ENCODE peak calls at places on chromosomes 13 and 19, in eight cellular contexts. W is IMR-90, V is neural crest cell, U is MM.1S, B is upper lobe of left lung, E is CD14-positive monocyte, R is retinal pigment epithelial cell, M is cardiac muscle cell. D is an unnamed sample.
A peak's percentile ranks its signal among the peaks of the same experiment; 100 is the strongest.

GRCh38 chr19:2242092-2242537 is 5.5 kb downstream of the SF3A2 start:
- DNase-seq in W (no peak), V (no peak), U (no peak), B (no peak), E (no peak), R (no peak), M (no peak), D (no peak)

GRCh38 chr13:94205896-94206295 is 273.6 kb downstream of the DCT start:
- DNase-seq in W (no peak), V (no peak), U (no peak), B (no peak), E (no peak), R (no peak), M (no peak), D (no peak)

GRCh38 chr13:43009506-43009905 is 13.9 kb upstream of the DNAJC15 start:
- DNase-seq in W (peak; percentile 60), V (no peak), U (no peak), B (no peak), E (no peak), R (no peak), M (no peak), D (no peak)

GRCh38 chr13:48570225-48570828 is 37.4 kb upstream of the RCBTB2 start:
- DNase-seq in W (no peak), V (no peak), U (no peak), B (no peak), E (peak; percentile 68), R (no peak), M (no peak), D (no peak)

GRCh38 chr13:78623132-78623531 is 19.8 kb upstream of the POU4F1 start:
- DNase-seq in W (no peak), V (no peak), U (no peak), B (no peak), E (no peak), R (no peak), M (no peak), D (no peak)

GRCh38 chr19:16525751-16526481 is 16.3 kb downstream of the CHERP start:
- DNase-seq in W (no peak), V (no peak), U (no peak), B (peak; percentile 75), E (no peak), R (no peak), M (no peak), D (no peak)

GRCh38 chr13:40401911-40402776 is 264.3 kb downstream of the FOXO1 start:
- DNase-seq in W (peak; percentile 92), V (no peak), U (no peak), B (no peak), E (peak; percentile 100), R (peak; percentile 80), M (no peak), D (no peak)

GRCh38 chr19:5454743-5455142 is 474 bp upstream of the ZNRF4 start:
- DNase-seq in W (no peak), V (no peak), U (no peak), B (no peak), E (no peak), R (no peak), M (no peak), D (no peak)

GRCh38 chr19:3266092-3266693 is 41.7 kb downstream of the CELF5 start:
- DNase-seq in W (no peak), V (no peak), U (no peak), B (no peak), E (no peak), R (no peak), M (no peak), D (no peak)

GRCh38 chr19:6752257-6753177 is 13.0 kb downstream of the TRIP10 start:
- DNase-seq in W (no peak), V (no peak), U (no peak), B (peak; percentile 84), E (no peak), R (no peak), M (peak; percentile 48), D (peak; percentile 32)

GRCh38 chr13:111846396-111847174 is 220.4 kb upstream of the SOX1 start:
- DNase-seq in W (no peak), V (no peak), U (no peak), B (no peak), E (no peak), R (no peak), M (no peak), D (no peak)

GRCh38 chr19:5534787-5535586 is 32.8 kb downstream of the TINCR start:
- DNase-seq in W (peak; percentile 12), V (peak; percentile 52), U (no peak), B (no peak), E (no peak), R (no peak), M (no peak), D (peak; percentile 61)

GRCh38 chr13:45799451-45799850 is 52.1 kb downstream of the SIAH3 start:
- DNase-seq in W (no peak), V (no peak), U (no peak), B (no peak), E (no peak), R (no peak), M (no peak), D (no peak)

GRCh38 chr13:46804391-46804815 is 7.4 kb upstream of the ESD start:
- DNase-seq in W (peak; percentile 98), V (no peak), U (no peak), B (no peak), E (no peak), R (peak; percentile 59), M (no peak), D (no peak)

GRCh38 chr19:4969772-4970531 is 1.0 kb downstream of the KDM4B start:
- DNase-seq in W (no peak), V (no peak), U (peak; percentile 26), B (no peak), E (peak; percentile 61), R (no peak), M (peak; percentile 22), D (peak; percentile 60)

GRCh38 chr13:37747071-37747612 is 122.4 kb downstream of the TRPC4 start:
- DNase-seq in W (peak; percentile 87), V (no peak), U (no peak), B (no peak), E (no peak), R (peak; percentile 83), M (no peak), D (no peak)

GRCh38 chr19:3396881-3397265 is 30.5 kb downstream of the NFIC start:
- DNase-seq in W (no peak), V (no peak), U (no peak), B (no peak), E (no peak), R (no peak), M (no peak), D (no peak)

DNA sequence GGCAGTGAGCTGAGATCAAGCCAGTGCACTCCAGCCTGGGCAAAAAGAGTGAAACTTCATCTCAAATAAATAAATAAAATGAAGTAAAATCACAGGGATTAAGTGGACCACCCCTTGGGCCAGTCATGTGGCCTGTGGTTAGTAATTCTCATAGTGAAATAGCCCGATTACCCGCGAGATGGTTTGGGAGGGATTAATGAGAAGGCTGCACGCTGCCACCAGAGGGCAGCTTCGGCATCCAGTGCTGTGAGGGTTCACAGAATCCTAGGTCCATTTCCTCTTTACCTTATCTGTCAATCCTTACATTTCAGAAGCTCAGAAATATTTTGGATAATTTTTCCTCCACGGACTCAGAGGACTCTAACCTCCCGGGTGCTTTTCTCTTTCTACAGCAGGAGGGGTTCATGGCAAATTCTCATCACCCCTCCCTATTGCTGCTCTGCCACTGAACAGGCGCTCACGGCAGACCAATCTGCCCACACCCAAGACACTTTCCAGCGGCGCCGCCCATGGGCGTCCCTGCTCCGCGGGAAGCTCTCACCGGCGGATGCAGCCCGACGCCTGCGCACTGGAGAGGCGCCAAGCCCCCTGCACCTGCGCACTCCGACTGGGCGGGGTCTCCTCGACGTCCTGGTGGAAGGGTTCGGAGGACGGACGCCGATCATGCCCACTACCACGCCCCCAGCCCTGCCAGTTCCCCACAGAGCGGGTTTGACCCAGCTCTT is 11.0 kb downstream of the ZNF835 start:
- DNase-seq in W (no peak), V (no peak), U (no peak), B (peak; percentile 78), E (no peak), R (no peak), M (no peak), D (no peak)
- TF ChIP-seq CTCF in W (no peak), V (no peak), U (peak; percentile 7), B (peak; percentile 6), E (no peak), R (peak; percentile 20), M (no peak), D (no peak)

GRCh38 chr19:31627824-31628223 is 278.6 kb upstream of the TSHZ3 start:
- DNase-seq in W (no peak), V (no peak), U (no peak), B (peak; percentile 50), E (no peak), R (no peak), M (no peak), D (no peak)
- TF ChIP-seq CTCF in W (no peak), V (no peak), U (no peak), B (no peak), E (no peak), R (no peak), M (no peak), D (no peak)

GRCh38 chr19:12821761-12822160 is 12.6 kb downstream of the RTBDN start:
- DNase-seq in W (no peak), V (no peak), U (no peak), B (no peak), E (no peak), R (no peak), M (no peak), D (no peak)

GRCh38 chr19:12828494-12828893 is 5.9 kb downstream of the RTBDN start:
- DNase-seq in W (no peak), V (no peak), U (no peak), B (no peak), E (no peak), R (no peak), M (peak; percentile 49), D (peak; percentile 73)

GRCh38 chr19:12825259-12826131 is 8.9 kb downstream of the RTBDN start:
- DNase-seq in W (no peak), V (peak; percentile 68), U (no peak), B (peak; percentile 85), E (no peak), R (no peak), M (peak; percentile 76), D (peak; percentile 81)
- TF ChIP-seq CTCF in W (peak; percentile 32), V (peak; percentile 68), U (peak; percentile 40), B (no peak), E (peak; percentile 61), R (peak; percentile 61), M (peak; percentile 42), D (peak; percentile 65)

DNA sequence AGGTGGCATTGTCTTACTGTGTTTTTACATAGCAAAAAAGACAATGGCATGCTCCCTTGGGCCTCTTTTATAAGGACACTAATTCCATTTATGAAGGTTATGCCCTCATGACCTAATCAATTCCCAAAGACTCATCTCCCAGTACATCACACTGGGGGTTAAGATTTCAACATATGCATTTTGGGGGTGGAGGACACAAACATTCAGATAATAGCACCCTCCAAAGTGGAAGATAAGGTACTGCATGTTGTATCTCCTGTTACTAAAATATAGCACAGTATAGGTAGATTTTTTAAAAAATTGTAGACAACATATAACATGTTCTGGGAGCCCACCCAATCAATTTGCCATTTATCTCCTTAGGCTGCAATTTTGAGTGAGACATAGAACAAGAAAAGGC is 221.2 kb downstream of the LIG4 start:
- DNase-seq in W (no peak), V (no peak), U (no peak), B (no peak), E (no peak), R (no peak), M (no peak), D (no peak)
- TF ChIP-seq CTCF in W (no peak), V (no peak), U (no peak), B (no peak), E (no peak), R (no peak), M (no peak), D (no peak)

D was measured in glutamatergic neuron.